ENCODE peak calls at places on chromosome 14, in eight cellular contexts. One of them, this sample, is unnamed. For H3K27me3, the result is how much of the 10 kb centered on the place peaks cover.

GRCh38 chr14:20427231-20428009 is 8.5 kb downstream of the KLHL33 start:
- DNase-seq in IMR-90: peak
- DNase-seq in GM23248: peak
- DNase-seq in CD8-positive, alpha-beta memory T cell: no peak
- DNase-seq in pancreas: no peak
- DNase-seq in mesenchymal stem cell: peak
- DNase-seq in uterus: no peak
- DNase-seq in PC-3: peak
- DNase-seq in this sample: no peak

GRCh38 chr14:71665157-71665556 is 267.1 kb upstream of the RGS6 start:
- DNase-seq in IMR-90: peak
- DNase-seq in GM23248: peak
- DNase-seq in CD8-positive, alpha-beta memory T cell: no peak
- DNase-seq in pancreas: no peak
- DNase-seq in mesenchymal stem cell: peak
- DNase-seq in uterus: no peak
- DNase-seq in PC-3: peak
- DNase-seq in this sample: no peak

GRCh38 chr14:100975668-100976067 is 72.1 kb upstream of the RTL1 start:
- DNase-seq in IMR-90: peak
- DNase-seq in GM23248: peak
- DNase-seq in CD8-positive, alpha-beta memory T cell: no peak
- DNase-seq in pancreas: no peak
- DNase-seq in mesenchymal stem cell: no peak
- DNase-seq in uterus: no peak
- DNase-seq in PC-3: peak
- DNase-seq in this sample: no peak

GRCh38 chr14:71060795-71061455 is 153.7 kb downstream of the PCNX1 start:
- DNase-seq in IMR-90: peak
- DNase-seq in GM23248: peak
- DNase-seq in CD8-positive, alpha-beta memory T cell: no peak
- DNase-seq in pancreas: no peak
- DNase-seq in mesenchymal stem cell: no peak
- DNase-seq in uterus: no peak
- DNase-seq in PC-3: no peak
- DNase-seq in this sample: no peak

GRCh38 chr14:78611031-78611430 is 440.9 kb downstream of the NRXN3 start:
- DNase-seq in IMR-90: no peak
- DNase-seq in GM23248: no peak
- DNase-seq in CD8-positive, alpha-beta memory T cell: no peak
- DNase-seq in pancreas: no peak
- DNase-seq in mesenchymal stem cell: no peak
- DNase-seq in uterus: no peak
- DNase-seq in PC-3: no peak
- DNase-seq in this sample: no peak

GRCh38 chr14:89251066-89251465 is 166.0 kb downstream of the FOXN3 start:
- DNase-seq in IMR-90: peak
- DNase-seq in GM23248: peak
- DNase-seq in CD8-positive, alpha-beta memory T cell: no peak
- DNase-seq in pancreas: no peak
- DNase-seq in mesenchymal stem cell: peak
- DNase-seq in uterus: no peak
- DNase-seq in PC-3: no peak
- DNase-seq in this sample: no peak

GRCh38 chr14:61889914-61890351 is 127.7 kb downstream of the SNAPC1 start:
- DNase-seq in IMR-90: no peak
- DNase-seq in GM23248: no peak
- DNase-seq in CD8-positive, alpha-beta memory T cell: peak
- DNase-seq in pancreas: no peak
- DNase-seq in mesenchymal stem cell: no peak
- DNase-seq in uterus: no peak
- DNase-seq in PC-3: no peak
- DNase-seq in this sample: no peak

GRCh38 chr14:90726656-90727055 is 89.6 kb downstream of the TTC7B start:
- DNase-seq in IMR-90: peak
- DNase-seq in GM23248: peak
- DNase-seq in CD8-positive, alpha-beta memory T cell: no peak
- DNase-seq in pancreas: no peak
- DNase-seq in mesenchymal stem cell: peak
- DNase-seq in uterus: peak
- DNase-seq in PC-3: peak
- DNase-seq in this sample: peak

GRCh38 chr14:103537175-103537990 is 8.4 kb downstream of the TRMT61A start:
- DNase-seq in IMR-90: peak
- DNase-seq in GM23248: peak
- DNase-seq in CD8-positive, alpha-beta memory T cell: no peak
- DNase-seq in pancreas: peak
- DNase-seq in mesenchymal stem cell: peak
- DNase-seq in uterus: no peak
- DNase-seq in PC-3: no peak
- DNase-seq in this sample: peak

GRCh38 chr14:50312734-50313054 is 570 bp downstream of the DMAC2L start:
- DNase-seq in IMR-90: no peak
- DNase-seq in GM23248: no peak
- DNase-seq in CD8-positive, alpha-beta memory T cell: no peak
- DNase-seq in pancreas: no peak
- DNase-seq in mesenchymal stem cell: no peak
- DNase-seq in uterus: no peak
- DNase-seq in PC-3: no peak
- DNase-seq in this sample: no peak

GRCh38 chr14:53865716-53866115 is 90.9 kb downstream of the BMP4 start:
- DNase-seq in IMR-90: no peak
- DNase-seq in GM23248: no peak
- DNase-seq in CD8-positive, alpha-beta memory T cell: no peak
- DNase-seq in pancreas: no peak
- DNase-seq in mesenchymal stem cell: no peak
- DNase-seq in uterus: no peak
- DNase-seq in PC-3: no peak
- DNase-seq in this sample: no peak

GRCh38 chr14:32224731-32225377 is 21.8 kb upstream of the RNU6-8 start:
- DNase-seq in IMR-90: peak
- DNase-seq in GM23248: peak
- DNase-seq in CD8-positive, alpha-beta memory T cell: no peak
- DNase-seq in pancreas: no peak
- DNase-seq in mesenchymal stem cell: peak
- DNase-seq in uterus: peak
- DNase-seq in PC-3: peak
- DNase-seq in this sample: no peak

DNA sequence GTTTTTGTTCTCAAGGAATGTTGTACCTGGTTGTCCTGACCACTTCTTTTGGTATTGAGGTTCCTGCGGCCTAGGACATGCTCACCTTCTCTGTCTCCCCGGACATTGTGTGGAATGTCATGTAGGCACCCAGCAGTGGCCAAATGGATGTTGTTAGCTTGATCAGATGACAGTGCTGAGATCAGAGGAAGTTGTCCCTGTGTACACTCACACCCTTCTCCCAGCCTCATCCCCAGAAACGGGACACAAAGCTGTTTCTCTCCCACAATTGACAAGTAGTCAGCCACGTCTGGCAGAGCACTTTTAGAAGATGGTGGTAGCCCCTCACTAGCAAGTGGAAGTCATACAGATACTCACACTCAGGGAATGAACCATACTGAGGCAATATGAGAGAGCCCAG is 3.0 kb downstream of the PLEKHH1 start:
- DNase-seq in IMR-90: no peak
- DNase-seq in GM23248: no peak
- DNase-seq in CD8-positive, alpha-beta memory T cell: no peak
- DNase-seq in pancreas: no peak
- DNase-seq in mesenchymal stem cell: no peak
- DNase-seq in uterus: no peak
- DNase-seq in PC-3: no peak
- DNase-seq in this sample: no peak
- H3K27me3 ChIP-seq in IMR-90: under half
- H3K27me3 ChIP-seq in GM23248: under half
- H3K27me3 ChIP-seq in CD8-positive, alpha-beta memory T cell: under half
- H3K27me3 ChIP-seq in pancreas: under half
- H3K27me3 ChIP-seq in mesenchymal stem cell: under half
- H3K27me3 ChIP-seq in uterus: under half
- H3K27me3 ChIP-seq in PC-3: under half
- H3K27me3 ChIP-seq in this sample: under half

GRCh38 chr14:98900721-98901272 is 371.2 kb downstream of the BCL11B start:
- DNase-seq in IMR-90: no peak
- DNase-seq in GM23248: no peak
- DNase-seq in CD8-positive, alpha-beta memory T cell: no peak
- DNase-seq in pancreas: no peak
- DNase-seq in mesenchymal stem cell: no peak
- DNase-seq in uterus: no peak
- DNase-seq in PC-3: no peak
- DNase-seq in this sample: peak
- H3K27me3 ChIP-seq in IMR-90: under half
- H3K27me3 ChIP-seq in GM23248: under half
- H3K27me3 ChIP-seq in CD8-positive, alpha-beta memory T cell: under half
- H3K27me3 ChIP-seq in pancreas: under half
- H3K27me3 ChIP-seq in mesenchymal stem cell: under half
- H3K27me3 ChIP-seq in uterus: under half
- H3K27me3 ChIP-seq in PC-3: under half
- H3K27me3 ChIP-seq in this sample: under half

DNA sequence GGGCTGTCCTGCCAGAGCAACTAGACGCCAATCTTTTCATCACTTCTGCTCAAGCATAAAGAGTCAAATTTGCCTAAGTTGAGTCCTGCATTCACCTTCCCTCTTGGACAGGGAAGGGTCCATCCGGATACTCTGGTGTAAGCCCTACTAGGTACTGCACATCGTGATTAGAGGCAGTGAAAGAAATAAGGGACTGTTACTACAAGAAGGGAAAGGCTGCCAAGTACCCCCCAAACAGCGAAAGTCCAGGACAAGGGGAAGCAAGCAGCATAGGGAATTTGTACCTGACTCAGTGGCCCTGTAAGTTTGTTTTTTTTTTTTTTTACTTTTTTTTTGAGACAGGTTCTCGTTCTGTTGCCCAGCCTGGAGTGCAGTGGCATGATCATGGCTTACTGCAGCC is 13.7 kb upstream of the PLEKHH1 start:
- DNase-seq in IMR-90: no peak
- DNase-seq in GM23248: no peak
- DNase-seq in CD8-positive, alpha-beta memory T cell: no peak
- DNase-seq in pancreas: no peak
- DNase-seq in mesenchymal stem cell: no peak
- DNase-seq in uterus: no peak
- DNase-seq in PC-3: no peak
- DNase-seq in this sample: no peak
- H3K27me3 ChIP-seq in IMR-90: half or more
- H3K27me3 ChIP-seq in GM23248: half or more
- H3K27me3 ChIP-seq in CD8-positive, alpha-beta memory T cell: under half
- H3K27me3 ChIP-seq in pancreas: under half
- H3K27me3 ChIP-seq in mesenchymal stem cell: half or more
- H3K27me3 ChIP-seq in uterus: under half
- H3K27me3 ChIP-seq in PC-3: under half
- H3K27me3 ChIP-seq in this sample: under half

GRCh38 chr14:22491683-22492483 is 97.1 kb downstream of the DAD1 start:
- DNase-seq in IMR-90: no peak
- DNase-seq in GM23248: no peak
- DNase-seq in CD8-positive, alpha-beta memory T cell: no peak
- DNase-seq in pancreas: no peak
- DNase-seq in mesenchymal stem cell: no peak
- DNase-seq in uterus: no peak
- DNase-seq in PC-3: no peak
- DNase-seq in this sample: no peak
- H3K27me3 ChIP-seq in IMR-90: half or more
- H3K27me3 ChIP-seq in GM23248: half or more
- H3K27me3 ChIP-seq in CD8-positive, alpha-beta memory T cell: under half
- H3K27me3 ChIP-seq in pancreas: under half
- H3K27me3 ChIP-seq in mesenchymal stem cell: under half
- H3K27me3 ChIP-seq in uterus: under half
- H3K27me3 ChIP-seq in PC-3: under half
- H3K27me3 ChIP-seq in this sample: under half

GRCh38 chr14:105529506-105530445 is 3.4 kb downstream of the TMEM121 start:
- DNase-seq in IMR-90: no peak
- DNase-seq in GM23248: no peak
- DNase-seq in CD8-positive, alpha-beta memory T cell: peak
- DNase-seq in pancreas: peak
- DNase-seq in mesenchymal stem cell: no peak
- DNase-seq in uterus: no peak
- DNase-seq in PC-3: no peak
- DNase-seq in this sample: peak
- H3K27me3 ChIP-seq in IMR-90: under half
- H3K27me3 ChIP-seq in GM23248: under half
- H3K27me3 ChIP-seq in CD8-positive, alpha-beta memory T cell: under half
- H3K27me3 ChIP-seq in pancreas: under half
- H3K27me3 ChIP-seq in mesenchymal stem cell: under half
- H3K27me3 ChIP-seq in uterus: under half
- H3K27me3 ChIP-seq in PC-3: under half
- H3K27me3 ChIP-seq in this sample: under half

GRCh38 chr14:36666416-36667206 is 5.0 kb downstream of the PAX9 start:
- DNase-seq in IMR-90: no peak
- DNase-seq in GM23248: no peak
- DNase-seq in CD8-positive, alpha-beta memory T cell: no peak
- DNase-seq in pancreas: peak
- DNase-seq in mesenchymal stem cell: no peak
- DNase-seq in uterus: no peak
- DNase-seq in PC-3: peak
- DNase-seq in this sample: no peak

GRCh38 chr14:36672095-36672494 is 10.4 kb downstream of the PAX9 start:
- DNase-seq in IMR-90: no peak
- DNase-seq in GM23248: no peak
- DNase-seq in CD8-positive, alpha-beta memory T cell: no peak
- DNase-seq in pancreas: no peak
- DNase-seq in mesenchymal stem cell: no peak
- DNase-seq in uterus: no peak
- DNase-seq in PC-3: no peak
- DNase-seq in this sample: no peak

GRCh38 chr14:36675581-36675980 is 13.9 kb downstream of the PAX9 start:
- DNase-seq in IMR-90: no peak
- DNase-seq in GM23248: no peak
- DNase-seq in CD8-positive, alpha-beta memory T cell: no peak
- DNase-seq in pancreas: no peak
- DNase-seq in mesenchymal stem cell: no peak
- DNase-seq in uterus: no peak
- DNase-seq in PC-3: no peak
- DNase-seq in this sample: no peak

GRCh38 chr14:36667679-36668078 is 6.0 kb downstream of the PAX9 start:
- DNase-seq in IMR-90: no peak
- DNase-seq in GM23248: no peak
- DNase-seq in CD8-positive, alpha-beta memory T cell: no peak
- DNase-seq in pancreas: no peak
- DNase-seq in mesenchymal stem cell: no peak
- DNase-seq in uterus: no peak
- DNase-seq in PC-3: peak
- DNase-seq in this sample: no peak

DNA sequence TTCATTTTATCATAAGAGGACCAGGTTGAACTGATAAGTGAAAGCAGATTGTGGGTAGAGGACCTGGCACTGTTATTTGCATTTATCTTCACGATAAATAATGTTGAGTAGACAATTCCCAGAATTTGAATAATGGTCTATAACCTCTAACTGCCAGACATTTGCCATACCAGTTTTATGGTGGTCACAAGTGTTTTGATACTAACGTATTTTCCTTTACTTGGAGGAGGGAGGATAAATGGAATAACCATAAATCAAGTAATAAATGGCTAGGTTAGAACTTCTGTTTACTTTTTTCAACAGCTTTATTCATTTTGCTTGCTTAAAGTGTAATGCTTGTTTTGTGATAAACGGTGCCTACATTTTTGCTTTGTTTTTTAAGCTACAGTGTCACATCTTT is 9.5 kb downstream of the PAX9 start:
- DNase-seq in IMR-90: no peak
- DNase-seq in GM23248: no peak
- DNase-seq in CD8-positive, alpha-beta memory T cell: no peak
- DNase-seq in pancreas: no peak
- DNase-seq in mesenchymal stem cell: no peak
- DNase-seq in uterus: no peak
- DNase-seq in PC-3: no peak
- DNase-seq in this sample: no peak
- H3K27me3 ChIP-seq in IMR-90: under half
- H3K27me3 ChIP-seq in GM23248: under half
- H3K27me3 ChIP-seq in CD8-positive, alpha-beta memory T cell: under half
- H3K27me3 ChIP-seq in pancreas: under half
- H3K27me3 ChIP-seq in mesenchymal stem cell: under half
- H3K27me3 ChIP-seq in uterus: half or more
- H3K27me3 ChIP-seq in PC-3: under half
- H3K27me3 ChIP-seq in this sample: under half